ENCODE peak calls at places on chromosomes 2 and 18, in five cellular contexts. K is GM23338, Y is GM13977, X is endothelial cell of umbilical vein, B is foreskin fibroblast. E is an unnamed sample.
A peak's percentile ranks its signal among the peaks of the same experiment; 100 is the strongest.

GRCh38 chr2:97758131-97758705 is 44.8 kb downstream of the ZAP70 start:
- DNase-seq in K (no peak), Y (no peak), X (no peak), B (no peak), E (no peak)

GRCh38 chr18:37604032-37604431 is 38.4 kb upstream of the CELF4 start:
- DNase-seq in K (no peak), Y (no peak), X (no peak), B (no peak), E (no peak)

GRCh38 chr18:63317982-63318881 is 1.3 kb downstream of the BCL2 start:
- DNase-seq in K (peak; percentile 92), Y (peak; percentile 79), X (no peak), B (no peak), E (peak; percentile 93)

GRCh38 chr18:25349926-25350560 is 1.9 kb downstream of the ZNF521 start:
- DNase-seq in K (peak; percentile 68), Y (peak; percentile 36), X (no peak), B (peak; percentile 28), E (peak; percentile 1)

GRCh38 chr2:46275995-46276394 is 21.2 kb upstream of the EPAS1 start:
- DNase-seq in K (peak; percentile 74), Y (no peak), X (peak; percentile 89), B (no peak), E (peak; percentile 60)

GRCh38 chr18:3983351-3983969 is 471.6 kb downstream of the DLGAP1 start:
- DNase-seq in K (no peak), Y (no peak), X (no peak), B (no peak), E (no peak)

GRCh38 chr2:226781471-226781870 is 18.1 kb downstream of the IRS1 start:
- DNase-seq in K (peak; percentile 33), Y (no peak), X (no peak), B (no peak), E (no peak)

GRCh38 chr2:185187421-185187820 is 551.2 kb upstream of the FSIP2 start:
- DNase-seq in K (no peak), Y (no peak), X (no peak), B (no peak), E (no peak)

GRCh38 chr2:173226899-173227692 is 127.6 kb upstream of the CDCA7 start:
- DNase-seq in K (no peak), Y (no peak), X (no peak), B (no peak), E (no peak)

GRCh38 chr2:183490930-183491329 is 366.7 kb downstream of the NUP35 start:
- DNase-seq in K (no peak), Y (no peak), X (no peak), B (no peak), E (no peak)

GRCh38 chr2:151339168-151339567 is 18.2 kb upstream of the TNFAIP6 start:
- DNase-seq in K (peak; percentile 70), Y (no peak), X (peak; percentile 13), B (no peak), E (no peak)

GRCh38 chr2:151347294-151347693 is 10.1 kb upstream of the TNFAIP6 start:
- DNase-seq in K (no peak), Y (no peak), X (no peak), B (no peak), E (no peak)

GRCh38 chr2:151343073-151343472 is 14.3 kb upstream of the TNFAIP6 start:
- DNase-seq in K (no peak), Y (no peak), X (no peak), B (no peak), E (no peak)

GRCh38 chr2:151347904-151348303 is 9.5 kb upstream of the TNFAIP6 start:
- DNase-seq in K (no peak), Y (no peak), X (peak; percentile 13), B (no peak), E (no peak)

DNA sequence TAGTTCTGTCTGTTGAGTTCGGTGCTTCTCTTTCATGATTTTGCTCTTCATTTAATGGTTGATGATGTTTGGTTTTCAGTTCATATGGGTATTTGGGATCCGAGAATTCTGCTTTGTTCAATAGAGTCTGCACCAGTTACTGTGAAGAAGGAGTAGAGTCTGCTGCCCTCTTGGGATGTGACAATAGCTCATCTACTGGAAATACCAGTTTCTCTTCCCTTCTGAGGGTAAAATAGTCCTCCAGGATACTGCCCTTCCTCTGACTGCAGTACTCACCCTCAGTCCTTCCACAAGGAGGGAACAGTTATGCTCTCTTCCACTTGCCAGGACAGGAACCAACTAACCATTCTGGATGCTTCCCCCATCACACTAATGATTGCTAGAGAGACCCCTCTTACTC is 12.5 kb upstream of the TNFAIP6 start:
- DNase-seq in K (no peak), Y (no peak), X (no peak), B (no peak), E (no peak)
- TF ChIP-seq CTCF in K (no peak), Y (no peak), X (no peak), B (no peak), E (no peak)

DNA sequence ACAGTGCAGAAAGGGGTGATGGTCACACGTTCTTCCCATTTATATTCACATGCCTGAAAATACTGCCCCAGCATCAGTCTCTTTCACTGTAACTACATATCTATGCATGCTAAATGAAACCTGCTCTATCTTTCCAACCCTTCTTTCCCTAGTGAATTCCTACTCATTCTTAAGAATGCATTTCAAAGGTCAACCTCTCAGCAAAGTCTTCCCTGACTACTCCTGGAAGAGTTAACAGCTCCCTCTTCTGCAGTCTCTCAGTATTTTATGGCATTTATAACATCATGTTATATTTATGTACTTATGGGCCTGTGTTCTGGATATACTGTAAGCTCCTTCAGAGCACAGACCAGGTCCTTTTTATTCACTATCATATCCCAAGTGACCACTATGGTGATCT is 71.7 kb upstream of the GALNT5 start:
- DNase-seq in K (no peak), Y (no peak), X (no peak), B (peak; percentile 66), E (no peak)
- TF ChIP-seq CTCF in K (no peak), Y (no peak), X (no peak), B (no peak), E (no peak)

GRCh38 chr2:126885701-126886121 is 13.0 kb upstream of the TEX51 start:
- DNase-seq in K (peak; percentile 44), Y (no peak), X (no peak), B (peak; percentile 25), E (no peak)

GRCh38 chr2:126887506-126887905 is 11.2 kb upstream of the TEX51 start:
- DNase-seq in K (no peak), Y (no peak), X (no peak), B (no peak), E (no peak)

GRCh38 chr2:126884861-126885481 is 13.7 kb upstream of the TEX51 start:
- DNase-seq in K (no peak), Y (no peak), X (no peak), B (no peak), E (no peak)

GRCh38 chr2:126886906-126887280 is 11.8 kb upstream of the TEX51 start:
- DNase-seq in K (no peak), Y (no peak), X (no peak), B (no peak), E (no peak)

GRCh38 chr2:126886201-126886905 is 12.3 kb upstream of the TEX51 start:
- DNase-seq in K (peak; percentile 91), Y (peak; percentile 83), X (peak; percentile 28), B (peak; percentile 22), E (peak; percentile 76)
- TF ChIP-seq CTCF in K (peak; percentile 70), Y (peak; percentile 84), X (peak; percentile 60), B (peak; percentile 59), E (peak; percentile 77)

GRCh38 chr2:176118606-176119370 is 2.2 kb downstream of the HOXD10 start:
- DNase-seq in K (peak; percentile 94), Y (no peak), X (peak; percentile 43), B (no peak), E (peak; percentile 68)
- TF ChIP-seq CTCF in K (peak; percentile 84), Y (peak; percentile 55), X (peak; percentile 60), B (peak; percentile 34), E (peak; percentile 68)

DNA sequence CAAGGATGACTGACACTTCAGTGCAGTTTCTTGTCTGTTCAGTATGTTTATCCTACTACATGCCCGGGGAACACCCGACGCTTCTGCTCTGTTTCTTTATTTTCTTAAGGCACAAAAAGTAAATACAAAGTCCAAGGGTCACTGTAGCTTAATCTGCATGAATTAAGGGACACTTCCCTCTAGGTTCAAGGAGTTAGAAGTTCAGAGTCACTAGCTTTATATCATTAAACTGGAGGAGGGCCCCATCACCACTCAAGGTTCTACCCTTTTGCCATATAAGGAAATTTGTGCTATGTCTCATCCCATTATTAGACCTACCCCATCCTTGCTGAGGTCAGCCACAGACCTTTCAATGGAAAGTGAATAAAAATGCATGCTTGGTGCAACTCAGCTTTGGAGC is 27.6 kb upstream of the RMDN2 start:
- DNase-seq in K (no peak), Y (no peak), X (no peak), B (no peak), E (no peak)
- TF ChIP-seq CTCF in K (no peak), Y (no peak), X (no peak), B (no peak), E (no peak)

GRCh38 chr2:12032421-12032820 is 286.0 kb downstream of the LPIN1 start:
- DNase-seq in K (peak; percentile 6), Y (peak; percentile 57), X (no peak), B (no peak), E (peak; percentile 10)
- TF ChIP-seq CTCF in K (no peak), Y (peak; percentile 46), X (no peak), B (no peak), E (no peak)

GRCh38 chr2:36770542-36771287 is 74.2 kb downstream of the VIT start:
- DNase-seq in K (peak; percentile 91), Y (peak; percentile 67), X (peak; percentile 49), B (peak; percentile 7), E (peak; percentile 64)
- TF ChIP-seq CTCF in K (peak; percentile 94), Y (peak; percentile 81), X (peak; percentile 79), B (peak; percentile 70), E (peak; percentile 73)

DNA sequence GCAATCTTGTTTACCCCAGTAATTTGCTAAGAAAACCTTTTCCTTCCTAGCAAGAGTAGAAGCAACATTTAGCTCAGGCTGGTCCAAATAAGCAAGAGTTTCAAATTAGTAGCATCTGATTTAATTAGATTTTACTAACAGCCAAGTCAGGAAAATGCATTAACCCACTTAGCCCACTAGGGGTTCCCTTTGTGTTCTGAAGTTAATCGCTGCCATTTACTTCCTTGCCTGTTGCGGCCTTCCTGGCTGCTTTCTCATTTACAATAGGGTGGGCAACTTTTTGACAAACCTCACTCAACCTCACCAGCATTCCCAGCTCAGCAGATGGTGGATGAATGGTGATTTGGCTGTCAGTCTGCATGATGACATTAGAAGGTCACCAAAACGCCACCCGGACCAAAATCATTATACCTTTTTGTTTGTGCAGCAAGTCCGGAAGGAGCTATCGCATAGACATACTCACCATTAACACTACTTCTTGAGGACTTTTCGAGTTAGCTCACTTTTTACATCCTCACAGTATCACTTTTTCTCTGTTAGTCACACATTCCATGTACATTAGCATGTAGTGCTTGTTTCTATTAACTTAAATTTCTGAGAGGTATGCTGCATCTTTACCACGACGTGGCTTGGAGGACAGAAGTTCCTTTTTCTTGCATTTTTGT is 101.5 kb upstream of the SETBP1 start:
- DNase-seq in K (peak; percentile 78), Y (peak; percentile 57), X (no peak), B (no peak), E (no peak)
- TF ChIP-seq CTCF in K (peak; percentile 81), Y (peak; percentile 62), X (peak; percentile 42), B (peak; percentile 42), E (peak; percentile 42)

E was measured in activated CD8-positive, alpha-beta T cell treated with anti-CD3 and anti-CD28 coated beads for 36 hours.